ENCODE peak calls at places on chromosome 2, in six cellular contexts. E is H9, R is trophoblast cell, O is IMR-90, M is neuronal stem cell, P is H1. F is an unnamed sample.

GRCh38 chr2:182504903-182505302 is 78.1 kb upstream of the PDE1A start:
- DNase-seq in E (no peak), R (peak; percentile 84), O (peak; percentile 91), M (no peak), P (no peak), F (peak; percentile 92)

GRCh38 chr2:131535526-131535925 is 7.8 kb downstream of the CCDC74A start:
- DNase-seq in E (no peak), R (no peak), O (no peak), M (no peak), P (no peak), F (no peak)

GRCh38 chr2:96095116-96095636 is 21.2 kb downstream of the ADRA2B start:
- DNase-seq in E (no peak), R (peak; percentile 96), O (no peak), M (no peak), P (no peak), F (no peak)

GRCh38 chr2:240235811-240236210 is 95.4 kb upstream of the OTOS start:
- DNase-seq in E (peak; percentile 18), R (no peak), O (no peak), M (no peak), P (no peak), F (no peak)

GRCh38 chr2:26195006-26195961 is 22.4 kb downstream of the GAREM2 start:
- DNase-seq in E (no peak), R (no peak), O (no peak), M (no peak), P (no peak), F (no peak)

GRCh38 chr2:72993147-72993546 is 75.8 kb downstream of the EMX1 start:
- DNase-seq in E (peak; percentile 69), R (peak; percentile 72), O (peak; percentile 13), M (peak; percentile 75), P (no peak), F (peak; percentile 43)

GRCh38 chr2:128491845-128492244 is 173.2 kb upstream of the HS6ST1 start:
- DNase-seq in E (peak; percentile 68), R (no peak), O (no peak), M (no peak), P (peak; percentile 53), F (no peak)

GRCh38 chr2:217899231-217900009 is 103.4 kb downstream of the TNS1 start:
- DNase-seq in E (peak; percentile 93), R (peak; percentile 63), O (peak; percentile 91), M (peak; percentile 58), P (peak; percentile 71), F (peak; percentile 85)

GRCh38 chr2:182360012-182360662 is 66.7 kb downstream of the PDE1A start:
- DNase-seq in E (no peak), R (no peak), O (peak; percentile 79), M (no peak), P (no peak), F (peak; percentile 90)

GRCh38 chr2:217356795-217357194 is 496.9 kb upstream of the TNP1 start:
- DNase-seq in E (no peak), R (no peak), O (no peak), M (no peak), P (no peak), F (no peak)

GRCh38 chr2:16666453-16666801 is 793 bp upstream of the CYRIA start:
- DNase-seq in E (peak; percentile 64), R (peak; percentile 53), O (peak; percentile 79), M (no peak), P (peak; percentile 36), F (peak; percentile 80)

GRCh38 chr2:52510432-52510831 is 1257.2 kb upstream of the CHAC2 start:
- DNase-seq in E (no peak), R (no peak), O (peak; percentile 78), M (no peak), P (no peak), F (no peak)

GRCh38 chr2:147083661-147084060 is 761.2 kb upstream of the ACVR2A start:
- DNase-seq in E (no peak), R (no peak), O (no peak), M (no peak), P (no peak), F (no peak)

GRCh38 chr2:7703048-7703447 is 785.8 kb downstream of the RNF144A start:
- DNase-seq in E (peak; percentile 61), R (no peak), O (no peak), M (no peak), P (no peak), F (no peak)

GRCh38 chr2:36485521-36485920 is 112.4 kb downstream of the FEZ2 start:
- DNase-seq in E (no peak), R (no peak), O (peak; percentile 94), M (no peak), P (no peak), F (peak; percentile 54)

GRCh38 chr2:20483496-20483895 is 36.6 kb downstream of the RHOB start:
- DNase-seq in E (no peak), R (no peak), O (no peak), M (no peak), P (no peak), F (no peak)

GRCh38 chr2:96903318-96903717 is 33.4 kb upstream of the SEMA4C start:
- DNase-seq in E (peak; percentile 62), R (peak; percentile 74), O (no peak), M (no peak), P (no peak), F (no peak)

GRCh38 chr2:127094509-127095366 is 12.2 kb downstream of the BIN1 start:
- DNase-seq in E (no peak), R (peak; percentile 17), O (peak; percentile 33), M (no peak), P (no peak), F (peak; percentile 30)

GRCh38 chr2:218960196-218961165 is 1.0 kb downstream of the CDK5R2 start:
- DNase-seq in E (no peak), R (no peak), O (no peak), M (no peak), P (no peak), F (no peak)

GRCh38 chr2:210086292-210086691 is 83.9 kb downstream of the RPE start:
- DNase-seq in E (no peak), R (no peak), O (peak; percentile 40), M (no peak), P (no peak), F (no peak)

GRCh38 chr2:177392373-177393246 is at the start of gene AGPS:
- DNase-seq in E (peak; percentile 83), R (peak; percentile 80), O (peak; percentile 52), M (peak; percentile 65), P (peak; percentile 41), F (peak; percentile 69)

GRCh38 chr2:227450196-227450851 is 21.6 kb upstream of the AGFG1 start:
- DNase-seq in E (no peak), R (no peak), O (no peak), M (no peak), P (no peak), F (no peak)

GRCh38 chr2:202790676-202791075 is 80.9 kb downstream of the ICA1L start:
- DNase-seq in E (no peak), R (peak; percentile 18), O (peak; percentile 13), M (no peak), P (no peak), F (no peak)

GRCh38 chr2:181784556-181784955 is 104.2 kb upstream of the NEUROD1 start:
- DNase-seq in E (no peak), R (peak; percentile 23), O (peak; percentile 68), M (no peak), P (no peak), F (peak; percentile 47)

GRCh38 chr2:143128681-143129580 is at the start of gene ARHGAP15:
- DNase-seq in E (no peak), R (no peak), O (no peak), M (no peak), P (no peak), F (no peak)

GRCh38 chr2:223633656-223634055 is 31.5 kb upstream of the SCG2 start:
- DNase-seq in E (no peak), R (no peak), O (no peak), M (no peak), P (no peak), F (peak; percentile 17)

DNA sequence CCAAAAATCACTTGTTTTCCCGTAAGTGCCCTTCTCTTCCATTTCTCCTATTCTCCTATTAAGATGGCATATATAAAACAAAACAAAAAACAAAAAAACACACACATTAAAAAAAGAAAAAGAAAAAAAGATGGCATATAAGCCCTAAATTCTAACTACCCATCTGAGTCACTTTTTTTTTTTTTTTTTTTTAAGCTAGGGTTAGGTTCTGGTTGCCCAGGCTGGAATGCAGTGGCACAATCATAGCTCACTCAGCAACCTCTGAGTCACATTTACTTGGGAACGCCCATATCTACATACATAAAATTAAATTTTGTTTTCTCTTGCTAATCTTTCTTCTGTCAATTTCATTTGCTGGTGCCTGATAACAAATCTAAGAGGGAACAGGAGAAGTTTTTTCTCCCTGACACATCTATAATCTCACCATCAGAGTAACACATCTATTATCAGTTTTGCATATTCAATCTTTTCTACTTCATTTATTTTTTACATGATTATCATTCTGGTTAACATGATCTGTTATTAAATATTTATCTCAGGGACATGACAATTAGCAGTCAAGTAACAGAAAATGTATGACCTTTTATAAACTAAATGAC is 52.1 kb downstream of the EEF1B2 start:
- DNase-seq in E (no peak), R (peak; percentile 64), O (peak; percentile 22), M (no peak), P (no peak), F (peak; percentile 29)
- H3K4me2 ChIP-seq in E (no peak overlapping the region), R (no peak overlapping the region), O (no peak overlapping the region), M (no peak overlapping the region), P (no peak overlapping the region), F (no peak overlapping the region)

DNA sequence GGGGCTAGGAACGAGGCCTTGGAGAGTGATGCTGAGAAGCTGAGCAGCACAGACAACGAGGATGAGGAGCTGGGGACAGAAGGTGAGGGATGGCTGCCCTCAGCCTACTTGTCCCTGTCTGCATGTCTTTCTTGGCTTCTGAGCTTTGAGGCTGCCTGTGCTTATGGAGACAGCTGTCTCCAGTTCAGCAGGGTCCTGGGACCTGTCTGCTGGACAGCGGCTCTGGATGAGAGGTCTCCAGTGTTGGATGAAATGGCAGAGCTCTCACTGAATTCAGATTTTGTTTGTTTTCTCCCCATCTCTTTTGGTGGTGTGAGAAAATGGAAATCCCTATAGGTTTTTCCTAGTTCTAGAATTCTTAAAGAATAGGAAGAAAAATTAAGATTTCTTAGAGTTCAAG is 54.8 kb downstream of the NTSR2 start:
- DNase-seq in E (no peak), R (no peak), O (no peak), M (no peak), P (no peak), F (no peak)
- H4K91ac ChIP-seq in E (no peak overlapping the region), R (no peak overlapping the region), O (no peak overlapping the region), M (no peak overlapping the region), P (no peak overlapping the region), F (no peak overlapping the region)

DNA sequence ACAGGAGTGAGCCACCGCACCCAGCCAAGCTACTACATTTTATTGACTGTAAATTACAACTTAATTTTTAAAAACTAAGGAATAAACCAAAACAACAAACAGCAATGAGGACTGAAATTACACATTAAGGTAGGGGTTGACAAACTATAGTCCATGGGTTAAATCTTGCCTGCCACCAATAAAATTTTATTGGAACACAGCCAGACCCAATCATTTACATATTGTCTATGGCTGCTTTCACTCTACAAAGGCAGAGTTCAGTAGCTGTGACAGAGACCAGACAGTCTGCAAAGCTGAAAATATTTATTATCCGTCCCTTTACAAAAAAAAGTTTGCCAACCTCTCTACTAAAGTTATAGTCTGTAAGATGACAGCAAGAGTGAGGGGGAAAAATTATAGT is 24.3 kb upstream of the UGP2 start:
- DNase-seq in E (no peak), R (no peak), O (no peak), M (no peak), P (no peak), F (no peak)
- H3K4me2 ChIP-seq in E (no peak overlapping the region), R (no peak overlapping the region), O (no peak overlapping the region), M (no peak overlapping the region), P (no peak overlapping the region), F (no peak overlapping the region)

DNA sequence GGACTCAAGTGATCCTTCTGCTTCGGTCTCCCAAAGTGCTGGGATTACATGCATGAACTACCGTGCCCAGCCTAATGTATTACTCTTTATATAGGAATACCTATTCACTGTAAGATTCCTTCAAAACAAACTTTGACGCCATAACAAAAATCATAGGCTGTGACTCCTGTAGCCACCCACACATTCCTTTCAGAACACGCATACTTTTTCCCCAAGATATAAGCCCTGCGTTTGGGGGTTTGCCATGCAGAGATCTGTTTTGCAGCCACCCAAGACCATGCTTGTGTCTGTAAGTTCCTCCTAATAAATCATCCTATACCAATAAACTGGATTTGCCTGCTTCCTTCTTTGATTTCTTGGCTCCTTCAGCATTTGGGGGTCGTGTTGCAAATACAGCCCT is 46.0 kb upstream of the STON1 start:
- DNase-seq in E (no peak), R (no peak), O (peak; percentile 91), M (no peak), P (no peak), F (no peak)
- H4K91ac ChIP-seq in E (no peak overlapping the region), R (no peak overlapping the region), O (no peak overlapping the region), M (no peak overlapping the region), P (no peak overlapping the region), F (no peak overlapping the region)